ENCODE peak calls at places on chromosomes 12 and 14, in four cellular contexts. M is HEK293T, Y is A549, R is IMR-90. Q is an unnamed sample.
A peak's percentile ranks its signal among the peaks of the same experiment; 100 is the strongest.

GRCh38 chr12:31037028-31037427 is 36.6 kb upstream of the DDX11 start:
- DNase-seq in R (no peak), Y (no peak), M (no peak), Q (no peak)

GRCh38 chr12:106581543-106582263 is 1.1 kb upstream of the RFX4 start:
- DNase-seq in R (no peak), M (no peak), Y (peak; percentile 27), Q (no peak)

GRCh38 chr12:67540920-67541624 is 107.5 kb upstream of the DYRK2 start:
- DNase-seq in M (no peak), Y (no peak), R (peak; percentile 16), Q (no peak)

GRCh38 chr14:90757452-90757851 is 58.8 kb downstream of the TTC7B start:
- DNase-seq in Y (no peak), R (no peak), M (no peak), Q (no peak)

GRCh38 chr12:49832836-49833421 is 4.7 kb upstream of the NCKAP5L start:
- DNase-seq in R (peak; percentile 87), M (no peak), Y (no peak), Q (no peak)

GRCh38 chr14:32432813-32433538 is 103.9 kb downstream of the AKAP6 start:
- DNase-seq in Y (no peak), R (no peak), M (no peak), Q (no peak)

GRCh38 chr12:6338955-6339761 is 2.7 kb downstream of the TNFRSF1A start:
- DNase-seq in Y (no peak), R (no peak), M (no peak), Q (no peak)

GRCh38 chr14:95979339-95980042 is 59.7 kb upstream of the C14orf132 start:
- DNase-seq in Y (no peak), R (no peak), M (no peak), Q (no peak)

GRCh38 chr12:3214508-3215365 is 137.6 kb downstream of the TSPAN9 start:
- DNase-seq in M (no peak), R (no peak), Y (no peak), Q (peak; percentile 15)

GRCh38 chr12:39490500-39491276 is 47.8 kb upstream of the KIF21A start:
- DNase-seq in M (no peak), R (no peak), Y (no peak), Q (no peak)

GRCh38 chr14:68506021-68506644 is 286.7 kb downstream of the ZFP36L1 start:
- DNase-seq in M (no peak), R (peak; percentile 73), Y (no peak), Q (no peak)

GRCh38 chr12:4979737-4980136 is 63.9 kb upstream of the KCNA5 start:
- DNase-seq in M (no peak), R (no peak), Y (no peak), Q (no peak)

GRCh38 chr14:50545618-50546017 is 13.2 kb upstream of the MAP4K5 start:
- DNase-seq in R (no peak), M (no peak), Y (no peak), Q (no peak)

GRCh38 chr14:70186826-70187483 is 1.8 kb downstream of the SLC8A3 start:
- DNase-seq in Y (no peak), R (no peak), M (no peak), Q (no peak)

GRCh38 chr14:100138082-100138787 is 21.2 kb downstream of the DEGS2 start:
- DNase-seq in Y (no peak), R (no peak), M (no peak), Q (no peak)

GRCh38 chr12:68031881-68032739 is 42.9 kb downstream of the IFNG-AS1 start:
- DNase-seq in Y (no peak), M (no peak), R (no peak), Q (no peak)

GRCh38 chr12:79294590-79294989 is 396.2 kb downstream of the PAWR start:
- DNase-seq in R (no peak), M (no peak), Y (no peak), Q (no peak)

GRCh38 chr14:75147423-75148071 is 20.7 kb upstream of the NEK9 start:
- DNase-seq in R (peak; percentile 72), M (no peak), Y (no peak), Q (no peak)
- TF ChIP-seq BHLHE40 in R (no peak), M (no peak), Y (no peak), Q (no peak)

GRCh38 chr14:38481939-38482678 is 226.2 kb upstream of the CLEC14A start:
- DNase-seq in M (no peak), Y (no peak), R (peak; percentile 70), Q (no peak)
- TF ChIP-seq BHLHE40 in M (no peak), Y (no peak), R (no peak), Q (no peak)

GRCh38 chr12:103668520-103668919 is 81.4 kb downstream of the STAB2 start:
- DNase-seq in M (no peak), R (no peak), Y (no peak), Q (no peak)
- TF ChIP-seq BHLHE40 in M (no peak), R (no peak), Y (no peak), Q (no peak)

GRCh38 chr14:92780444-92780843 is 13.7 kb upstream of the GOLGA5 start:
- DNase-seq in Y (no peak), M (no peak), R (peak; percentile 59), Q (no peak)

GRCh38 chr14:92785601-92786426 is 8.3 kb upstream of the GOLGA5 start:
- DNase-seq in R (peak; percentile 91), Y (no peak), M (no peak), Q (peak; percentile 62)

GRCh38 chr14:92783813-92784431 is 10.2 kb upstream of the GOLGA5 start:
- DNase-seq in R (peak; percentile 75), M (peak; percentile 40), Y (peak; percentile 69), Q (peak; percentile 8)

GRCh38 chr14:92786427-92786756 is 7.7 kb upstream of the GOLGA5 start:
- DNase-seq in R (no peak), M (no peak), Y (no peak), Q (no peak)

GRCh38 chr14:92780865-92781264 is 13.2 kb upstream of the GOLGA5 start:
- DNase-seq in R (no peak), Y (no peak), M (no peak), Q (no peak)
- TF ChIP-seq BHLHE40 in R (no peak), Y (no peak), M (no peak), Q (no peak)

GRCh38 chr12:89064151-89064550 is 288.1 kb downstream of the DUSP6 start:
- DNase-seq in Y (no peak), M (no peak), R (no peak), Q (no peak)
- TF ChIP-seq BHLHE40 in Y (no peak), M (no peak), R (no peak), Q (no peak)

GRCh38 chr14:102889615-102890014 is 32.8 kb upstream of the AMN start:
- DNase-seq in M (no peak), Y (no peak), R (no peak), Q (no peak)

GRCh38 chr14:102891111-102891510 is 31.4 kb upstream of the AMN start:
- DNase-seq in Y (no peak), M (no peak), R (no peak), Q (no peak)

GRCh38 chr14:102892660-102893059 is 29.8 kb upstream of the AMN start:
- DNase-seq in Y (no peak), R (no peak), M (no peak), Q (no peak)

GRCh38 chr14:102891556-102891955 is 30.9 kb upstream of the AMN start:
- DNase-seq in Y (no peak), M (no peak), R (peak; percentile 82), Q (no peak)

GRCh38 chr14:102893452-102893851 is 29.0 kb upstream of the AMN start:
- DNase-seq in R (peak; percentile 99), Y (no peak), M (no peak), Q (no peak)
- TF ChIP-seq BHLHE40 in R (peak; percentile 80), Y (no peak), M (no peak), Q (no peak)

GRCh38 chr12:121376754-121377697 is 22.9 kb upstream of the RNF34 start:
- DNase-seq in M (no peak), R (no peak), Y (no peak), Q (no peak)
- TF ChIP-seq BHLHE40 in M (no peak), R (no peak), Y (no peak), Q (no peak)